ENCODE peak calls at places on chromosome 5, in eight cellular contexts. One of them, this sample, is unnamed.

GRCh38 chr5:137598341-137598740 is 99.2 kb upstream of the SPOCK1 start:
- DNase-seq in mesothelial cell of epicardium: no peak
- DNase-seq in A549: no peak
- DNase-seq in glutamatergic neuron: no peak
- DNase-seq in progenitor cell of endocrine pancreas: no peak
- DNase-seq in astrocyte of the cerebellum: no peak
- DNase-seq in fibroblast of pulmonary artery: no peak
- DNase-seq in NB4: no peak
- DNase-seq in this sample: no peak

GRCh38 chr5:141529002-141529401 is 40.1 kb downstream of the PCDHGC5 start:
- DNase-seq in mesothelial cell of epicardium: no peak
- DNase-seq in A549: no peak
- DNase-seq in glutamatergic neuron: no peak
- DNase-seq in progenitor cell of endocrine pancreas: no peak
- DNase-seq in astrocyte of the cerebellum: no peak
- DNase-seq in fibroblast of pulmonary artery: peak; percentile 67
- DNase-seq in NB4: no peak
- DNase-seq in this sample: no peak

GRCh38 chr5:75023368-75024159 is 28.8 kb downstream of the GCNT4 start:
- DNase-seq in mesothelial cell of epicardium: no peak
- DNase-seq in A549: no peak
- DNase-seq in glutamatergic neuron: no peak
- DNase-seq in progenitor cell of endocrine pancreas: no peak
- DNase-seq in astrocyte of the cerebellum: no peak
- DNase-seq in fibroblast of pulmonary artery: no peak
- DNase-seq in NB4: no peak
- DNase-seq in this sample: peak; percentile 34

GRCh38 chr5:62719061-62719730 is 140.6 kb downstream of the LRRC70 start:
- DNase-seq in mesothelial cell of epicardium: no peak
- DNase-seq in A549: no peak
- DNase-seq in glutamatergic neuron: no peak
- DNase-seq in progenitor cell of endocrine pancreas: no peak
- DNase-seq in astrocyte of the cerebellum: no peak
- DNase-seq in fibroblast of pulmonary artery: no peak
- DNase-seq in NB4: no peak
- DNase-seq in this sample: no peak

GRCh38 chr5:84092738-84093137 is 291.9 kb downstream of the EDIL3 start:
- DNase-seq in mesothelial cell of epicardium: no peak
- DNase-seq in A549: no peak
- DNase-seq in glutamatergic neuron: no peak
- DNase-seq in progenitor cell of endocrine pancreas: no peak
- DNase-seq in astrocyte of the cerebellum: no peak
- DNase-seq in fibroblast of pulmonary artery: no peak
- DNase-seq in NB4: no peak
- DNase-seq in this sample: no peak

GRCh38 chr5:170614071-170614490 is 110.3 kb downstream of the KCNIP1 start:
- DNase-seq in mesothelial cell of epicardium: no peak
- DNase-seq in A549: no peak
- DNase-seq in glutamatergic neuron: peak; percentile 82
- DNase-seq in progenitor cell of endocrine pancreas: no peak
- DNase-seq in astrocyte of the cerebellum: no peak
- DNase-seq in fibroblast of pulmonary artery: no peak
- DNase-seq in NB4: no peak
- DNase-seq in this sample: no peak

GRCh38 chr5:132296412-132297001 is 2.3 kb downstream of the SLC22A4 start:
- DNase-seq in mesothelial cell of epicardium: peak; percentile 29
- DNase-seq in A549: no peak
- DNase-seq in glutamatergic neuron: no peak
- DNase-seq in progenitor cell of endocrine pancreas: no peak
- DNase-seq in astrocyte of the cerebellum: no peak
- DNase-seq in fibroblast of pulmonary artery: peak; percentile 76
- DNase-seq in NB4: no peak
- DNase-seq in this sample: no peak

GRCh38 chr5:177335043-177335700 is 16.3 kb downstream of the LMAN2 start:
- DNase-seq in mesothelial cell of epicardium: no peak
- DNase-seq in A549: no peak
- DNase-seq in glutamatergic neuron: no peak
- DNase-seq in progenitor cell of endocrine pancreas: no peak
- DNase-seq in astrocyte of the cerebellum: no peak
- DNase-seq in fibroblast of pulmonary artery: no peak
- DNase-seq in NB4: no peak
- DNase-seq in this sample: no peak

GRCh38 chr5:142922223-142922952 is 152.2 kb downstream of the ARHGAP26 start:
- DNase-seq in mesothelial cell of epicardium: no peak
- DNase-seq in A549: peak; percentile 76
- DNase-seq in glutamatergic neuron: no peak
- DNase-seq in progenitor cell of endocrine pancreas: no peak
- DNase-seq in astrocyte of the cerebellum: no peak
- DNase-seq in fibroblast of pulmonary artery: peak; percentile 79
- DNase-seq in NB4: peak; percentile 65
- DNase-seq in this sample: no peak
- TF ChIP-seq CTCF in mesothelial cell of epicardium: no peak
- TF ChIP-seq CTCF in A549: peak; percentile 75
- TF ChIP-seq CTCF in glutamatergic neuron: peak; percentile 25
- TF ChIP-seq CTCF in progenitor cell of endocrine pancreas: peak; percentile 58
- TF ChIP-seq CTCF in astrocyte of the cerebellum: peak; percentile 11
- TF ChIP-seq CTCF in fibroblast of pulmonary artery: peak; percentile 47
- TF ChIP-seq CTCF in NB4: peak; percentile 4
- TF ChIP-seq CTCF in this sample: peak; percentile 49

GRCh38 chr5:72770266-72770665 is 46.2 kb upstream of the TNPO1 start:
- DNase-seq in mesothelial cell of epicardium: no peak
- DNase-seq in A549: no peak
- DNase-seq in glutamatergic neuron: no peak
- DNase-seq in progenitor cell of endocrine pancreas: no peak
- DNase-seq in astrocyte of the cerebellum: no peak
- DNase-seq in fibroblast of pulmonary artery: no peak
- DNase-seq in NB4: no peak
- DNase-seq in this sample: no peak

DNA sequence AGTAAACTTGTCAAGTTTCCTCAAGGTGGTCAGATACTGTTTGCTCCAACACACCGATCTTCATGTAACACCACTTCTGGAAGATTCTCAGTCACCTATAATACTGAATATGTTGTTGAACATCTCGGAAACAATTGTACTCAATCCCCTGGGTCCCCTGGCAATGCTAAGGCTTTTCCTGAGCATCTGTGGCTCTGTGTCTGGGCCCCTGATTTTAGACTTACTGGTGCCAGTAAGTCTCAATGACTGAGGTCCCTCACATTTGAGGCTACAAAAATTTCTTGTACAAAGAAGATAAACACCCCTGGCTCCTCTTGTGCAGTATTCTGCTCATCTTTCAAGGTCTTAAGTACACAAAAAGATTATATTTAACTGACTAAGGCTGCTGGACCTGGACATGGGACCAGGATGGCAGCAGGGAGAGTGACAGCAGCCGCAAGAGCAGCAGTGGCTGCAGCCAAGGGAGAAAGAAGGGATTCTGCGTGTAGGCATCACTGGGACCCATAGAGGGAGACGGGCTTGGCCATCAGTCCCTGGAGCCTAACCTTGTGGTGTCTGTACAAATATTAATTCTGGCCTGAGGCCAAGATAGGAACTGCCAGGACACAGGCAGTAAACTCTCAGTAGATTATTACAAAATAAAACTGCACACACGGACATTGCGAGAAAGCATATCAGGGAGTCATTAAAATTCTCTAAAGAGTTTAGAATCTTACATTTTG is 49.0 kb upstream of the TNPO1 start:
- DNase-seq in mesothelial cell of epicardium: no peak
- DNase-seq in A549: peak; percentile 74
- DNase-seq in glutamatergic neuron: peak; percentile 31
- DNase-seq in progenitor cell of endocrine pancreas: no peak
- DNase-seq in astrocyte of the cerebellum: no peak
- DNase-seq in fibroblast of pulmonary artery: no peak
- DNase-seq in NB4: peak; percentile 1
- DNase-seq in this sample: no peak
- TF ChIP-seq CTCF in mesothelial cell of epicardium: no peak
- TF ChIP-seq CTCF in A549: peak; percentile 11
- TF ChIP-seq CTCF in glutamatergic neuron: no peak
- TF ChIP-seq CTCF in progenitor cell of endocrine pancreas: no peak
- TF ChIP-seq CTCF in astrocyte of the cerebellum: no peak
- TF ChIP-seq CTCF in fibroblast of pulmonary artery: no peak
- TF ChIP-seq CTCF in NB4: no peak
- TF ChIP-seq CTCF in this sample: no peak

GRCh38 chr5:72677447-72677846 is 139.0 kb upstream of the TNPO1 start:
- DNase-seq in mesothelial cell of epicardium: no peak
- DNase-seq in A549: no peak
- DNase-seq in glutamatergic neuron: no peak
- DNase-seq in progenitor cell of endocrine pancreas: no peak
- DNase-seq in astrocyte of the cerebellum: no peak
- DNase-seq in fibroblast of pulmonary artery: no peak
- DNase-seq in NB4: no peak
- DNase-seq in this sample: no peak

GRCh38 chr5:72681781-72682180 is 134.7 kb upstream of the TNPO1 start:
- DNase-seq in mesothelial cell of epicardium: no peak
- DNase-seq in A549: no peak
- DNase-seq in glutamatergic neuron: no peak
- DNase-seq in progenitor cell of endocrine pancreas: no peak
- DNase-seq in astrocyte of the cerebellum: no peak
- DNase-seq in fibroblast of pulmonary artery: no peak
- DNase-seq in NB4: no peak
- DNase-seq in this sample: no peak

GRCh38 chr5:72682561-72682960 is 133.9 kb upstream of the TNPO1 start:
- DNase-seq in mesothelial cell of epicardium: no peak
- DNase-seq in A549: no peak
- DNase-seq in glutamatergic neuron: no peak
- DNase-seq in progenitor cell of endocrine pancreas: no peak
- DNase-seq in astrocyte of the cerebellum: no peak
- DNase-seq in fibroblast of pulmonary artery: no peak
- DNase-seq in NB4: no peak
- DNase-seq in this sample: no peak
- TF ChIP-seq CTCF in mesothelial cell of epicardium: no peak
- TF ChIP-seq CTCF in A549: no peak
- TF ChIP-seq CTCF in glutamatergic neuron: no peak
- TF ChIP-seq CTCF in progenitor cell of endocrine pancreas: no peak
- TF ChIP-seq CTCF in astrocyte of the cerebellum: no peak
- TF ChIP-seq CTCF in fibroblast of pulmonary artery: no peak
- TF ChIP-seq CTCF in NB4: no peak
- TF ChIP-seq CTCF in this sample: no peak

GRCh38 chr5:912356-913091 is 19.8 kb downstream of the TRIP13 start:
- DNase-seq in mesothelial cell of epicardium: no peak
- DNase-seq in A549: peak; percentile 98
- DNase-seq in glutamatergic neuron: no peak
- DNase-seq in progenitor cell of endocrine pancreas: no peak
- DNase-seq in astrocyte of the cerebellum: peak; percentile 95
- DNase-seq in fibroblast of pulmonary artery: peak; percentile 93
- DNase-seq in NB4: peak; percentile 45
- DNase-seq in this sample: no peak
- TF ChIP-seq CTCF in mesothelial cell of epicardium: no peak
- TF ChIP-seq CTCF in A549: peak; percentile 47
- TF ChIP-seq CTCF in glutamatergic neuron: no peak
- TF ChIP-seq CTCF in progenitor cell of endocrine pancreas: no peak
- TF ChIP-seq CTCF in astrocyte of the cerebellum: peak; percentile 46
- TF ChIP-seq CTCF in fibroblast of pulmonary artery: peak; percentile 21
- TF ChIP-seq CTCF in NB4: peak; percentile 33
- TF ChIP-seq CTCF in this sample: no peak

DNA sequence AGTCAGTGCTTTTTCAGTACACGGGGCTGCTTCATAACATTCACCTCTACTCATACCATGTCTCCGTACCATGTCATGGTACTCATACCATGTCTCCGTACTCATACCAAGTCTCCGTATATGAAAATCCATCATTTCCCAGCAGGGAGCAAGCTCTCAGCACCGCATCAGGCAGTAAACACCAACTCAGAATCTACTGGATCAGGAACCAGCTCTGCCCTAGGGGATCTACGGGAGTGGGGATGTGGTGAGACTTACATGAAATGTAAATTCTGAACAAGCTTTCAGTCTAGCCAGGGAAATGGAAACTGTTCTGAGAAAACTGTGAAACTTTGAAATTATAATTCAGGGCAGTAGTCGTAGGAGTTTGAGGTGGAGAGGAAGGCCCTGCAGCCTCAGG is 27.1 kb downstream of the ACTBL2 start:
- DNase-seq in mesothelial cell of epicardium: no peak
- DNase-seq in A549: no peak
- DNase-seq in glutamatergic neuron: no peak
- DNase-seq in progenitor cell of endocrine pancreas: no peak
- DNase-seq in astrocyte of the cerebellum: no peak
- DNase-seq in fibroblast of pulmonary artery: no peak
- DNase-seq in NB4: no peak
- DNase-seq in this sample: no peak
- TF ChIP-seq CTCF in mesothelial cell of epicardium: no peak
- TF ChIP-seq CTCF in A549: no peak
- TF ChIP-seq CTCF in glutamatergic neuron: no peak
- TF ChIP-seq CTCF in progenitor cell of endocrine pancreas: no peak
- TF ChIP-seq CTCF in astrocyte of the cerebellum: no peak
- TF ChIP-seq CTCF in fibroblast of pulmonary artery: no peak
- TF ChIP-seq CTCF in NB4: no peak
- TF ChIP-seq CTCF in this sample: no peak

DNA sequence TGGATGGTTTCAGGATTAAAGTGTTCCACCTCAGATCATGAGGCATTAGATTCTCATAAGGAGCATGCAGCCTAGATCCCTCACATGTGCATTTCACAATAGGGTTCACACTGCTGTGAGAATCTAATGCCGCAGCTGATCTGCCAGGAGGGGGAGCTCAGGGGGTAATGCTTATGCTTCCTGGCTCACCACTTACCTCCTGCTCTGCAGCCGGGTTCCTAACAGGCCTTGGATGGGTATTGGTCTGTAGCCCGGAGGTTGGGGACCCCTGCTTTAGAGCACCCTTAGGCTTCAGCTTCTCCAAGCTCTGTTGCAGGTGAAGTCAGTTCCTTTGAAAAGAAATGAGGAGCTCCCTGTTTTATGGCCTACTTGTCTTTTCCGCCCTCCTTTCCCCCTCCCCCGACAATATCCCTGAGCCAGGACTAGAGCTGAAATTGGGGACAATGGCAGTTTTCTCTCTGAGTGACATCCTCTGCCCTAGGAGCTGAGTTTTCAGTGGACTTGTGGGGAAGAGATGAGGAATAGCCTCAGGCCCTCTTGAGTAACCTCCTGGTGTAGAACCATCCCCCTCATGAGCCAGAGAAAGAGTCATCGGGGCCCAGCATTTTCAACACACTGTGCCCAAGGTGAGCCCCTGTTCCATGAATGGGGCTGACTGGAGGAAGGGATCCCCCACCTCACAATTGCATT is 16.2 kb upstream of the MAT2B start:
- DNase-seq in mesothelial cell of epicardium: no peak
- DNase-seq in A549: peak; percentile 48
- DNase-seq in glutamatergic neuron: peak; percentile 32
- DNase-seq in progenitor cell of endocrine pancreas: no peak
- DNase-seq in astrocyte of the cerebellum: no peak
- DNase-seq in fibroblast of pulmonary artery: peak; percentile 62
- DNase-seq in NB4: peak; percentile 54
- DNase-seq in this sample: no peak
- TF ChIP-seq CTCF in mesothelial cell of epicardium: no peak
- TF ChIP-seq CTCF in A549: no peak
- TF ChIP-seq CTCF in glutamatergic neuron: no peak
- TF ChIP-seq CTCF in progenitor cell of endocrine pancreas: no peak
- TF ChIP-seq CTCF in astrocyte of the cerebellum: peak; percentile 32
- TF ChIP-seq CTCF in fibroblast of pulmonary artery: peak; percentile 45
- TF ChIP-seq CTCF in NB4: peak; percentile 25
- TF ChIP-seq CTCF in this sample: no peak

GRCh38 chr5:143094087-143094511 is 309.4 kb downstream of the NR3C1 start:
- DNase-seq in mesothelial cell of epicardium: no peak
- DNase-seq in A549: no peak
- DNase-seq in glutamatergic neuron: no peak
- DNase-seq in progenitor cell of endocrine pancreas: no peak
- DNase-seq in astrocyte of the cerebellum: peak; percentile 8
- DNase-seq in fibroblast of pulmonary artery: peak; percentile 65
- DNase-seq in NB4: no peak
- DNase-seq in this sample: no peak
- TF ChIP-seq CTCF in mesothelial cell of epicardium: peak; percentile 14
- TF ChIP-seq CTCF in A549: no peak
- TF ChIP-seq CTCF in glutamatergic neuron: no peak
- TF ChIP-seq CTCF in progenitor cell of endocrine pancreas: peak; percentile 45
- TF ChIP-seq CTCF in astrocyte of the cerebellum: peak; percentile 5
- TF ChIP-seq CTCF in fibroblast of pulmonary artery: peak; percentile 11
- TF ChIP-seq CTCF in NB4: no peak
- TF ChIP-seq CTCF in this sample: no peak